ENCODE peak calls at places on chromosomes 13 and 19, in five cellular contexts. R is HepG2, A is H54, Y is IMR-90, L is vagina. P is an unnamed sample.

GRCh38 chr19:40445945-40446784 is 2.0 kb upstream of the SERTAD3 start:
- DNase-seq in Y (no peak), A (no peak), L (no peak), R (no peak), P (no peak)

GRCh38 chr19:11421607-11422098 is 2.5 kb upstream of the RGL3 start:
- DNase-seq in Y (no peak), L (no peak), A (no peak), R (no peak), P (no peak)

GRCh38 chr19:58575183-58576041 is 2.3 kb upstream of the MZF1 start:
- DNase-seq in A (peak), L (peak), Y (peak), R (peak), P (peak)

GRCh38 chr19:2923510-2923909 is 21.3 kb downstream of the ZNF77 start:
- DNase-seq in L (peak), Y (peak), R (peak), A (no peak), P (no peak)

GRCh38 chr13:80436571-80437169 is 95.7 kb upstream of the SPRY2 start:
- DNase-seq in L (no peak), A (no peak), Y (no peak), R (no peak), P (peak)

GRCh38 chr19:6071103-6071485 is 39.2 kb downstream of the RFX2 start:
- DNase-seq in L (peak), A (no peak), R (no peak), Y (peak), P (no peak)

GRCh38 chr19:3338541-3339181 is 27.7 kb upstream of the NFIC start:
- DNase-seq in Y (no peak), A (no peak), L (no peak), R (no peak), P (no peak)

GRCh38 chr13:35472308-35473008 is 4.0 kb downstream of the MAB21L1 start:
- DNase-seq in L (no peak), A (no peak), Y (no peak), R (no peak), P (no peak)

GRCh38 chr19:38425810-38426466 is at the start of gene RASGRP4:
- DNase-seq in L (no peak), R (no peak), Y (no peak), A (no peak), P (no peak)

GRCh38 chr19:53927745-53928144 is 18.7 kb downstream of the CACNG7 start:
- DNase-seq in L (no peak), A (no peak), R (peak), Y (peak), P (no peak)

GRCh38 chr19:6061420-6062130 is 48.7 kb downstream of the RFX2 start:
- DNase-seq in L (peak), R (no peak), Y (no peak), A (no peak), P (no peak)

GRCh38 chr13:85631801-85632200 is 167.4 kb downstream of the SLITRK6 start:
- DNase-seq in L (no peak), R (no peak), Y (peak), A (no peak), P (no peak)

GRCh38 chr13:99979453-99980200 is 2.0 kb upstream of the ZIC2 start:
- DNase-seq in R (no peak), Y (no peak), L (no peak), A (peak), P (no peak)

GRCh38 chr19:4914736-4915501 is 5.6 kb downstream of the UHRF1 start:
- DNase-seq in L (no peak), A (peak), Y (peak), R (no peak), P (no peak)

GRCh38 chr13:40377783-40378182 is 288.7 kb downstream of the FOXO1 start:
- DNase-seq in R (no peak), Y (no peak), L (peak), A (no peak), P (peak)

DNA sequence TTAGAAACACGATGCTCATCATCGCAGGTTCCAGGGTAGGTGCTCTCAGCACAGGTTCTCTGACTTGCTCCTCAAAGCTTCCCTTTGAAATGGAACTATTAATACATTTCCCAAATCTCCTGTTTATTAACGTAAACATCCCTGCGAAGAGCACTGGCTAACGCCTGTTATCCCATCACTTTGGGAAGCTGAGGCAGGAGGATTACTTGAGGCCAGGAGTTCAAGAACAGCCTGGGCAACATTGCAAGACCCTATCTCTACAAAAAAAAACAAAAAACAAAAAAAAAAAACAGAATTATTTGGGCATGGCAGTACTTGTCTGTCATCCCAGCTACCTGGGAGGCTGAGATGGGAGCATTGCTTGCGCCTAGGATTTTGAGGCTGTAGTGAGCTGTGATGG is 18.7 kb downstream of the CEACAM16 start:
- DNase-seq in L (no peak), R (no peak), A (no peak), Y (no peak), P (no peak)
- TF ChIP-seq POLR2A in L (no peak), R (no peak), A (no peak), Y (no peak), P (no peak)

DNA sequence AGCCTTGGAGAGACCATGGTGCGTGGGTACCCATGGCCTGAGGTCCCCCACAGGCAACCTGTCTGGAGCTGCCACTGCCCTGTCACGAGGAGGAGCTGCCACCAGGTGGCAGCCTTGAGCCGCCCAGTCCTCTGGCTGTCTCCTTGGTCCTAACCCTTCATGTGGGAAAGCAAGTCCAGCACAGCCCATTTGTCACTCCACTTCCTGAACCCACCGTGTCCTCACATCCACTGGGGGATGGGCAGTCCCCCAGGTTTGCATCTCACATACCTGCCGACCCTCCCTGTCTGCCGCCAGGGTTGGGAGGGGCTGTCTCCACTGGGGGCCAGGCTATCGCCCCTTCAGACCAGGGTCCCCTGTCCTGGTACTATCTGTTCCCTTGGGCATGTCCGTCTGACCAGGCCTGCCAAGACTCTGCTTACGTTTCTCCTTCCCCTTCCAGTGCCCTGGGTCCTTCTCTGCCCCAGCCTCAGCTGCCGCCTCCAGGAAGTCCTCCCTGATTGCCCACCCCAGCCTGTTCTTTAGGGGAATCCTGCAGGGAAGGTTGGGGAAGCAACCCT is 4.5 kb downstream of the FAM174C start:
- DNase-seq in L (no peak), Y (peak), R (peak), A (peak), P (peak)
- TF ChIP-seq POLR2A in L (no peak), Y (peak), R (no peak), A (no peak), P (no peak)

GRCh38 chr19:52197964-52198363 is 8.1 kb downstream of the PPP2R1A start:
- DNase-seq in A (no peak), Y (no peak), R (no peak), L (no peak), P (no peak)

GRCh38 chr19:52200044-52200443 is 10.2 kb downstream of the PPP2R1A start:
- DNase-seq in L (peak), A (no peak), R (no peak), Y (peak), P (peak)

GRCh38 chr19:52191951-52192350 is 2.1 kb downstream of the PPP2R1A start:
- DNase-seq in L (no peak), A (no peak), R (no peak), Y (no peak), P (peak)

GRCh38 chr19:52198678-52199077 is 8.8 kb downstream of the PPP2R1A start:
- DNase-seq in R (no peak), A (no peak), L (no peak), Y (no peak), P (no peak)

GRCh38 chr19:52196256-52196967 is 6.6 kb downstream of the PPP2R1A start:
- DNase-seq in Y (peak), A (no peak), L (no peak), R (no peak), P (no peak)
- TF ChIP-seq POLR2A in Y (no peak), A (no peak), L (no peak), R (no peak), P (no peak)

DNA sequence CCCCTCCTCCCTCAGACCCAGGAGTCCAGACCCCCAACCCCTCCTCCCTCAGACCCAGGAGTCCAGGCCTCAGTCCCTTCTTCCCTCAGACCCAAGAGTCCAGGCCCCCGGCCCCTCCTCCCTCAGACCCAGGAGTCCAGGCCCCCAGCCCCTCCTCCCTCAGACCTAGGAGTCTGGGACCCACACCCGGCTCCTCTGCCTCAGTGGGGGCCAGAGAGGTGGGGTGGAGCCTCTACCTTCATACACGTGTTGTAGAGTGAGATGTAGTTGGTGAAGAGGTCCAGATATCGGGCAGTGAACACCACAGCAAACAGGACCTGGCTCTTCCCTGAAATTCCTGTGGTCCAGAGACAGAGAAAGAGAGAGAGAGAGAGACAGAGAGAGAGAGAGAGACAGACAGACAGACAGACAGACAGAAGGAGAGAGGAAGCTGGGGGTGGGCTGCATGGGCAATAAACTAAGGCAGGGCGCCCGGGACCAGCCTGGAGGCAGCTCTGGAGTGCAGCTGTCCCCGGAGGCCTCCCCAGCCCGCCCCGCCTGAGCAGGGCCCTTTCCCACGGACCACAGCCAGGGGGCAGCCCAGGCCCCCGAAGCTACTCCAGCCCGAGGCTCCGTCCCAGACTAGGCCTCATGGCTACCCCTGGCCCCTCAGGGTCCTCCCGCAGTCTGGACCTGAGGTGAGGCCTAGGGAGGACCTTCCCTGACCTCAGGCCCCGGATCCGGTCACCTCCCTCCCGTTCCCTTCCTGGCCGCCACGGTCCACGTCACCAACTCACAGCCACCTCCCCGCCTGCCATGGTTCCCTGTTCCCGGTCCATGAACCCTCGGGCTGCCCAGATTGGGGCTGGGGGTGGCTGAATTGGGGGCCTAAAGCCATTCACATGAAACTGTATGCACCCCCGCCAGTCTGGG is 907 bp downstream of the KDELR1 start:
- DNase-seq in Y (peak), L (no peak), A (no peak), R (peak), P (peak)
- TF ChIP-seq POLR2A in Y (no peak), L (no peak), A (no peak), R (peak), P (no peak)

DNA sequence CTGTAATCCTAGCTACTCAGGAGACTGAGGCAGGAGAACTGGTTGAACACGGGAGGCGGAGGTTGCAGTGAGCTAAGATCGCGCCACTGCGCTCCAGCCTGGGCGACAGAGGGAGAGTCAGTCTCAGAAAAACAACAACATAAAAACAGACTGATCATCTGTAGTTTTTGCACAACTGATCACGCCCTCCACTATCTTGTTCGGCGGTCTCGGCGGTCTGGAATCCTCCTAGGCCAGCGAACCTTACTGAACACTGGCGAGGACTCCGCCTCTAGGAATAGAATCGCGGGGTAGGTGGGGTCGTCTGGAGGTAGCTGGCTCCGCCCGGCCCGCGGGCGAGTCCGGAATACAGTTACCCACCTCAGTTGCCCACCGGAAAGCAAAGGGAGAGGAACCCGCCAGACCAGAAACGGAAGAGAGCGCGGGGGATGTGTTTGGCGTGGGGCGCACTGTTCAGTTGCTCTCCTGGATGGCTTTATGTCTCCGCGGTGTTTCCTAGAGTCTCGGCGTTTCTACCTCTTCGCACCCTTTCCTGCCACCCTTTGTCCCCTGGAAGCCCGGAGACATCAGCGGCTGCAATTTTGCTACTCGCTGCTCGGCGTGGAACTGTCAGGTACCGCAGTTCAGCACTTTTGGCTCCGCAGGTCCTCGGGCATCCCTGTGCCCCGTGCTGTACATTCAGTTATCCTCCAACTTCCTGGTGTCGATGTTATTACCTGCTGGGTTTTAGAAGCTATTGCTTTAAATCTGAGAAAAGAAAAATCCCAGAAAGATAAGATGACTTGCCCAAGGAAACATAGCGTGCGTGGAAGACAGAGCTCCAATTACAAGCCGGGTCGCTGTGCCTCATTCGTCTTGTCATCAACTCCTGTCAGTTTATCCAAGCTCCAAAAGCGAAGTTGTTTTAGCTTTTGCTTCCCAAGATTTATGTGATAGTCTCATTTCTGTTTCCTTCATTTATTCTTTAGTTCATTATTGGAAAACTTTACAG is 24.9 kb upstream of the HNRNPA1L2 start:
- DNase-seq in Y (peak), R (peak), L (no peak), A (peak), P (peak)
- TF ChIP-seq POLR2A in Y (peak), R (peak), L (no peak), A (peak), P (no peak)

DNA sequence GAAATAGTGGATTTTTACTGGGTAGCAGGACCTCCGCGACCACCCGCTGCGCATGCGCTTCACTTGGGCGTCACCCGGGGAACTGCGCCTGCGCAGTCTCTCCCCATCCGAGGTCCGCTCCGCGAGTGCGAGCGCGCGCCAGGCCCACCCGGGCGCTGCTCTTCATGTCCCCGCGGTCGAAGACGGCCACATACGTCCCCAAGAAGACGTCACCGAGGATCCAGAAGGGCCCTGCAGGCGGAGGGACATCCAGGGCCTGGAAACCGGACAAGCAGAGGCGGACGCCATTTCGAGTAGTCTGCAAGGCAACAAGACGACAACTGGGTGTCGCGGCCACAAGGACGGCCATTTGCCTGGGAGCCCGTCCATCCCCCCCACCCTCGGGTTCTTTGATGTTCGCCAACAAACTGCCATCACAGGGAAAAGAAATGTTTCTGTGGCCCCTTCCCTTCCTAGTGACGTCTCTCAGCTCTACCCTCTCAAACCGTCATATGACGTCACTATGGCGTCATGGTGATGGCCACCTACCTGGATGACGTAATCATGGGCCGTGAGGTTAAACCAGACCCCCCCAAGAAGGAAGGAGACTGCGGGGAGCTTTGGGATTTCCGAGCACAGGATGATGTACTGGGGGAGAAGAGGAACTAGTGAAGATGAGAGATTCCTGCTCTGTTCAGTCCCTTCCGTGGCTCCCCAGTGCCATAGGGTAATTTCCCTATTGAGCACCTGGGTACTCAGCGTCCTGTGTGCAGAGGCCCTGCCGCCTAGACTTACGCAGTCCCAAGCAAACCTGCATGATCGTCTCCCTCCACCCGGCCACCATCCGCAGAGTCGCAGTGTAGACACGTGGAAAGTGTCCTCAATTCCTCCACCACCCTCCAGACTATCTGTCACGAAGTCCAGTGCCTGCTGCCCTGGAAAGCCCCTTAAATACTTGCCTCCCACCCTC is 6.7 kb downstream of the NAPSA start:
- DNase-seq in A (no peak), L (no peak), R (no peak), Y (peak), P (no peak)
- TF ChIP-seq POLR2A in A (peak), L (no peak), R (no peak), Y (no peak), P (no peak)